ENCODE peak calls at places on chromosomes 11 and 22, in eight cellular contexts. K is PC-3; H is SJSA1; J is CD4-positive, alpha-beta T cell; B is neuronal stem cell; O is H1; N is HL-60; A is body of pancreas. S is an unnamed sample.
A peak's percentile ranks its signal among the peaks of the same experiment; 100 is the strongest.

GRCh38 chr22:40352763-40353162 is 6.5 kb downstream of the ADSL start:
- DNase-seq in N (no peak), O (no peak), B (no peak), K (no peak), A (no peak), H (no peak), J (no peak), S (no peak)

GRCh38 chr22:41094036-41094435 is 1.6 kb downstream of the EP300 start:
- DNase-seq in K (peak; percentile 31), J (no peak), O (no peak), A (no peak), N (peak; percentile 49), B (no peak), H (no peak), S (peak; percentile 39)

GRCh38 chr11:118895093-118896039 is 11.7 kb downstream of the CXCR5 start:
- DNase-seq in H (no peak), B (no peak), J (peak; percentile 77), A (no peak), K (no peak), N (no peak), O (no peak), S (peak; percentile 59)

GRCh38 chr11:8477151-8477550 is 116.9 kb downstream of the STK33 start:
- DNase-seq in J (no peak), K (no peak), B (no peak), A (no peak), H (no peak), O (no peak), N (no peak), S (no peak)

GRCh38 chr11:13091804-13092203 is 82.7 kb downstream of the RASSF10 start:
- DNase-seq in B (no peak), N (no peak), O (no peak), K (peak; percentile 19), H (no peak), A (no peak), J (no peak), S (no peak)

GRCh38 chr11:111718436-111719325 is 47.5 kb downstream of the PPP2R1B start:
- DNase-seq in B (no peak), H (peak; percentile 61), K (peak; percentile 98), A (peak; percentile 58), O (no peak), N (no peak), J (no peak), S (peak; percentile 57)

GRCh38 chr11:75820636-75821035 is 5.6 kb downstream of the UVRAG start:
- DNase-seq in B (no peak), J (no peak), N (no peak), O (no peak), H (no peak), A (no peak), K (peak; percentile 40), S (no peak)

GRCh38 chr11:115941481-115941993 is 437.3 kb upstream of the CADM1 start:
- DNase-seq in N (no peak), B (no peak), K (peak; percentile 39), A (peak; percentile 77), O (no peak), H (peak; percentile 90), J (no peak), S (peak; percentile 22)

GRCh38 chr22:49297286-49297870 is 530.3 kb downstream of the BRD1 start:
- DNase-seq in B (no peak), N (no peak), H (peak; percentile 25), A (no peak), O (peak; percentile 34), K (no peak), J (no peak), S (no peak)

GRCh38 chr22:20128619-20128901 is 3.0 kb upstream of the ZDHHC8 start:
- DNase-seq in H (no peak), N (no peak), J (no peak), O (no peak), A (no peak), K (no peak), B (no peak), S (no peak)

GRCh38 chr11:83070878-83071640 is 638 bp downstream of the RAB30 start:
- DNase-seq in H (no peak), O (no peak), J (no peak), B (peak; percentile 11), N (no peak), K (no peak), A (peak; percentile 43), S (peak; percentile 49)

GRCh38 chr11:119316729-119317591 is at the start of gene MCAM:
- DNase-seq in K (peak; percentile 53), N (no peak), H (no peak), A (peak; percentile 11), B (no peak), J (no peak), O (peak; percentile 76), S (no peak)

GRCh38 chr11:132361011-132361550 is 990.7 kb downstream of the NTM start:
- DNase-seq in K (no peak), O (no peak), A (no peak), N (no peak), J (no peak), B (no peak), H (no peak), S (no peak)

GRCh38 chr22:38007330-38007902 is 23.1 kb upstream of the SOX10 start:
- DNase-seq in K (no peak), A (no peak), O (no peak), B (no peak), J (no peak), H (no peak), N (no peak), S (no peak)

GRCh38 chr11:120124355-120124754 is 13.6 kb downstream of the TRIM29 start:
- DNase-seq in B (no peak), H (no peak), J (no peak), N (no peak), K (no peak), A (no peak), O (no peak), S (no peak)

GRCh38 chr22:22673099-22673498 is 28.7 kb downstream of the GGTLC2 start:
- DNase-seq in J (no peak), B (no peak), O (no peak), N (no peak), A (no peak), K (no peak), H (no peak), S (no peak)

GRCh38 chr11:88402192-88402715 is 64.7 kb upstream of the CTSC start:
- DNase-seq in O (no peak), K (peak; percentile 78), N (no peak), H (peak; percentile 49), A (no peak), B (peak; percentile 32), J (no peak), S (no peak)

GRCh38 chr11:88404932-88405710 is 67.6 kb upstream of the CTSC start:
- DNase-seq in B (no peak), K (no peak), J (no peak), O (no peak), H (no peak), A (no peak), N (no peak), S (no peak)

GRCh38 chr11:88402784-88403183 is 65.2 kb upstream of the CTSC start:
- DNase-seq in N (no peak), K (peak; percentile 67), B (no peak), O (no peak), J (no peak), H (peak; percentile 39), A (no peak), S (no peak)

GRCh38 chr11:88405853-88406252 is 68.3 kb upstream of the CTSC start:
- DNase-seq in O (no peak), A (no peak), K (no peak), B (no peak), J (no peak), N (no peak), H (no peak), S (no peak)

GRCh38 chr11:88404363-88404762 is 66.8 kb upstream of the CTSC start:
- DNase-seq in O (no peak), N (no peak), B (no peak), H (no peak), A (no peak), J (no peak), K (no peak), S (no peak)
- H3K27ac ChIP-seq in O (no peak overlapping the region), N (no peak overlapping the region), B (no peak overlapping the region), H (no peak overlapping the region), A (no peak overlapping the region), J (no peak overlapping the region), K (no peak overlapping the region), S (no peak overlapping the region)

DNA sequence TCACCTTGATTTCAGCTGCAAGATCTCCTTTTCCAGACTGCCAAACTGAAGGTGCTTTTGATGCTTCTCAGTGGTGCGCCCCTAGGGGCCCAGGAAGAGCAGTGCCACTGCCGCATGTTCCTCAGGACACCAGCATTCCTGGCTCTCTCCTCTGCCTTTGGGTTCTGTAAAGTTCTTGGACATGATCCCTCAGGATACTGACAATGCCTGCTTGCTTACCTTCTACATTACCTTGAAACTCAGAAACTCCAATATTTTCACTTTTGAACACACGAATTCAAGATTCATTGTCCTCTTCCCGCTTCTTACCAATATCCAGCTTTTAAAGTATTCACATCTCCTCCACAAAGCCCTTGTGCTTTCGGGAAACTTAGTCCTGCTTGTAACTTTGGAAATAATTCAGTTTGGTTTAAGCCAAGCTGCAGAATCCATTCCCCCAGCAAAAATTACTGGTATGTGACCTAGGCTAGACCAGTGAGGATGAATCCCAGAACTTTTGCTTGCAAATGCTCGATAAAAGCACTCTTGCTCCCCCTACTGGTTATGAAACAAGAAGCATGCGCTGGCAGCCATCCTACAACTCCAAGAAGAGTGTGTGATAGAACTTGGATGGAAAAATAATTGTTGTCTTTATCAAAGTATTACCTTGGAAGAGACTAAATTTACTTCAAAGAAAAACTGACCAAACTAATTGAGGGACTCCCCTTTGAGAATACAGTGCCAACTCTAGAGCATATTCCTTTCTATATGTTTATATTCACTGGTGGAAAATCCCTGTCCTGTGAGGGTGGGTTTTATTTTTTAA is 16.5 kb upstream of the OR5B21 start:
- DNase-seq in B (peak; percentile 67), J (peak; percentile 43), O (peak; percentile 76), H (peak; percentile 51), K (peak; percentile 92), A (peak; percentile 68), N (peak; percentile 69), S (peak; percentile 61)
- H3K27ac ChIP-seq in B (no peak overlapping the region), J (peak overlapping the region; percentile 50), O (no peak overlapping the region), H (no peak overlapping the region), K (no peak overlapping the region), A (no peak overlapping the region), N (peak overlapping the region; percentile 77), S (peak overlapping the region; percentile 3)

DNA sequence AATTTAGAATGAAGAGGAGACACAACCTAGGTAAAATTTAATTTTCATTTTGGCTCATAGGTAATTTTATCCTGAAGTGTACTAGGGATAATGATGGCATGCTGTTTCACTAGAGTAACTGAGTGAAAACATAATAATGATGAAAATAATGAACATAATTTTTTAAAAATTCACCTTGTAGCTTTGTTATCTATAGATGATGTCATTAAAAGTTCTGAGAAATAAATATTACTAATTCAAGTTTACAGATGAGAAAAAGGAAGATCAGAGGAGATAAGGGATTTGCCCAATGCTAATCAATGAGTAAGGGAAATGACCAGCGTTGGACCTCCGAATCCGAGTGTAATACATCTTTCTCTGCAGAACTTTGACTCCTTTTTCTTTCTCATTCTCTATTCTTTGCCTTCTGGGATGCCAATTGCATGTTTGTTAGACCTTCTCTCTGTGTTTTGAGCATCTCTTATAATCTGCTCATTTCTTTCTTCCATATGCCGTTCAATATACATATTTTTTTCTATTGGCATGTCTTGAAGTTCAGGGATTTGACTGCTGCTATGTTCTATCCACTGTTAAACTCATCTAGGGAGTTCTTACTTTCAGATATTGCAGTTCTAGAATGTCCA is 186.5 kb downstream of the SNX19 start:
- DNase-seq in B (no peak), N (no peak), K (no peak), J (no peak), A (no peak), O (no peak), H (no peak), S (no peak)
- H3K27ac ChIP-seq in B (no peak overlapping the region), N (no peak overlapping the region), K (no peak overlapping the region), J (no peak overlapping the region), A (no peak overlapping the region), O (no peak overlapping the region), H (no peak overlapping the region), S (no peak overlapping the region)

GRCh38 chr11:26703792-26704191 is 18.1 kb downstream of the SLC5A12 start:
- DNase-seq in B (no peak), K (no peak), A (no peak), H (no peak), O (no peak), N (no peak), J (no peak), S (no peak)
- H3K27ac ChIP-seq in B (no peak overlapping the region), K (no peak overlapping the region), A (no peak overlapping the region), H (no peak overlapping the region), O (no peak overlapping the region), N (no peak overlapping the region), J (no peak overlapping the region), S (peak overlapping the region; percentile 72)